ENCODE peak calls at places on chromosomes 5 and 9, in ten cellular contexts. One of them, this sample, is unnamed.
A peak's percentile ranks its signal among the peaks of the same experiment; 100 is the strongest.

GRCh38 chr9:36144322-36145206 is 8.0 kb downstream of the GLIPR2 start:
- DNase-seq in GM04504: no peak
- DNase-seq in hepatic stellate cell: no peak
- DNase-seq in GM19239: no peak
- DNase-seq in GM20000: peak; percentile 40
- DNase-seq in NCI-H510A treated with DMSO at 0.1 percent for 48 hours: peak; percentile 26
- DNase-seq in CD8-positive, alpha-beta T cell: no peak
- DNase-seq in iPS-NIHi11: no peak
- DNase-seq in astrocyte: no peak
- DNase-seq in ureter: no peak
- DNase-seq in this sample: no peak

GRCh38 chr9:107242073-107243063 is 40.7 kb upstream of the RAD23B start:
- DNase-seq in GM04504: no peak
- DNase-seq in hepatic stellate cell: no peak
- DNase-seq in GM19239: no peak
- DNase-seq in GM20000: no peak
- DNase-seq in NCI-H510A treated with DMSO at 0.1 percent for 48 hours: peak; percentile 31
- DNase-seq in CD8-positive, alpha-beta T cell: no peak
- DNase-seq in iPS-NIHi11: no peak
- DNase-seq in astrocyte: peak; percentile 36
- DNase-seq in ureter: no peak
- DNase-seq in this sample: peak; percentile 10

GRCh38 chr5:4941957-4942830 is 197.9 kb upstream of the ADAMTS16 start:
- DNase-seq in GM04504: no peak
- DNase-seq in hepatic stellate cell: no peak
- DNase-seq in GM19239: peak; percentile 29
- DNase-seq in GM20000: peak; percentile 47
- DNase-seq in NCI-H510A treated with DMSO at 0.1 percent for 48 hours: no peak
- DNase-seq in CD8-positive, alpha-beta T cell: no peak
- DNase-seq in iPS-NIHi11: peak; percentile 91
- DNase-seq in astrocyte: no peak
- DNase-seq in ureter: no peak
- DNase-seq in this sample: no peak

GRCh38 chr9:70263421-70263820 is 4.6 kb downstream of the SMC5 start:
- DNase-seq in GM04504: no peak
- DNase-seq in hepatic stellate cell: peak; percentile 22
- DNase-seq in GM19239: no peak
- DNase-seq in GM20000: no peak
- DNase-seq in NCI-H510A treated with DMSO at 0.1 percent for 48 hours: no peak
- DNase-seq in CD8-positive, alpha-beta T cell: no peak
- DNase-seq in iPS-NIHi11: no peak
- DNase-seq in astrocyte: peak; percentile 73
- DNase-seq in ureter: no peak
- DNase-seq in this sample: peak; percentile 53

GRCh38 chr9:94911986-94912635 is 185.6 kb downstream of the AOPEP start:
- DNase-seq in GM04504: no peak
- DNase-seq in hepatic stellate cell: no peak
- DNase-seq in GM19239: no peak
- DNase-seq in GM20000: no peak
- DNase-seq in NCI-H510A treated with DMSO at 0.1 percent for 48 hours: no peak
- DNase-seq in CD8-positive, alpha-beta T cell: no peak
- DNase-seq in iPS-NIHi11: no peak
- DNase-seq in astrocyte: no peak
- DNase-seq in ureter: no peak
- DNase-seq in this sample: no peak

GRCh38 chr9:134811673-134812668 is 68.6 kb upstream of the FCN2 start:
- DNase-seq in GM04504: peak; percentile 92
- DNase-seq in hepatic stellate cell: peak; percentile 91
- DNase-seq in GM19239: no peak
- DNase-seq in GM20000: no peak
- DNase-seq in NCI-H510A treated with DMSO at 0.1 percent for 48 hours: no peak
- DNase-seq in CD8-positive, alpha-beta T cell: no peak
- DNase-seq in iPS-NIHi11: no peak
- DNase-seq in astrocyte: peak; percentile 94
- DNase-seq in ureter: no peak
- DNase-seq in this sample: peak; percentile 36

GRCh38 chr5:72557576-72558336 is 50.5 kb upstream of the ZNF366 start:
- DNase-seq in GM04504: no peak
- DNase-seq in hepatic stellate cell: no peak
- DNase-seq in GM19239: no peak
- DNase-seq in GM20000: no peak
- DNase-seq in NCI-H510A treated with DMSO at 0.1 percent for 48 hours: no peak
- DNase-seq in CD8-positive, alpha-beta T cell: no peak
- DNase-seq in iPS-NIHi11: no peak
- DNase-seq in astrocyte: no peak
- DNase-seq in ureter: no peak
- DNase-seq in this sample: no peak

GRCh38 chr5:1737790-1738405 is 61.7 kb downstream of the MRPL36 start:
- DNase-seq in GM04504: no peak
- DNase-seq in hepatic stellate cell: peak; percentile 47
- DNase-seq in GM19239: peak; percentile 56
- DNase-seq in GM20000: peak; percentile 80
- DNase-seq in NCI-H510A treated with DMSO at 0.1 percent for 48 hours: no peak
- DNase-seq in CD8-positive, alpha-beta T cell: peak; percentile 43
- DNase-seq in iPS-NIHi11: peak; percentile 72
- DNase-seq in astrocyte: no peak
- DNase-seq in ureter: peak; percentile 28
- DNase-seq in this sample: peak; percentile 17

GRCh38 chr5:137858954-137859353 is 8.7 kb upstream of the MYOT start:
- DNase-seq in GM04504: no peak
- DNase-seq in hepatic stellate cell: no peak
- DNase-seq in GM19239: no peak
- DNase-seq in GM20000: no peak
- DNase-seq in NCI-H510A treated with DMSO at 0.1 percent for 48 hours: no peak
- DNase-seq in CD8-positive, alpha-beta T cell: no peak
- DNase-seq in iPS-NIHi11: no peak
- DNase-seq in astrocyte: no peak
- DNase-seq in ureter: no peak
- DNase-seq in this sample: no peak

GRCh38 chr5:9176641-9177040 is 369.2 kb downstream of the SEMA5A start:
- DNase-seq in GM04504: no peak
- DNase-seq in hepatic stellate cell: peak; percentile 36
- DNase-seq in GM19239: no peak
- DNase-seq in GM20000: no peak
- DNase-seq in NCI-H510A treated with DMSO at 0.1 percent for 48 hours: no peak
- DNase-seq in CD8-positive, alpha-beta T cell: no peak
- DNase-seq in iPS-NIHi11: no peak
- DNase-seq in astrocyte: no peak
- DNase-seq in ureter: no peak
- DNase-seq in this sample: no peak

GRCh38 chr5:116440329-116440895 is 134.2 kb downstream of the SEMA6A start:
- DNase-seq in GM04504: no peak
- DNase-seq in hepatic stellate cell: no peak
- DNase-seq in GM19239: no peak
- DNase-seq in GM20000: no peak
- DNase-seq in NCI-H510A treated with DMSO at 0.1 percent for 48 hours: no peak
- DNase-seq in CD8-positive, alpha-beta T cell: no peak
- DNase-seq in iPS-NIHi11: no peak
- DNase-seq in astrocyte: no peak
- DNase-seq in ureter: no peak
- DNase-seq in this sample: no peak

GRCh38 chr9:126989847-126990821 is 75.6 kb downstream of the RALGPS1 start:
- DNase-seq in GM04504: no peak
- DNase-seq in hepatic stellate cell: no peak
- DNase-seq in GM19239: no peak
- DNase-seq in GM20000: no peak
- DNase-seq in NCI-H510A treated with DMSO at 0.1 percent for 48 hours: no peak
- DNase-seq in CD8-positive, alpha-beta T cell: no peak
- DNase-seq in iPS-NIHi11: peak; percentile 38
- DNase-seq in astrocyte: no peak
- DNase-seq in ureter: peak; percentile 66
- DNase-seq in this sample: no peak

GRCh38 chr5:92022414-92022813 is 639.3 kb upstream of the ARRDC3 start:
- DNase-seq in GM04504: no peak
- DNase-seq in hepatic stellate cell: no peak
- DNase-seq in GM19239: no peak
- DNase-seq in GM20000: no peak
- DNase-seq in NCI-H510A treated with DMSO at 0.1 percent for 48 hours: no peak
- DNase-seq in CD8-positive, alpha-beta T cell: no peak
- DNase-seq in iPS-NIHi11: no peak
- DNase-seq in astrocyte: no peak
- DNase-seq in ureter: no peak
- DNase-seq in this sample: no peak

GRCh38 chr5:93741136-93741811 is at the start of gene POU5F2:
- DNase-seq in GM04504: no peak
- DNase-seq in hepatic stellate cell: no peak
- DNase-seq in GM19239: no peak
- DNase-seq in GM20000: no peak
- DNase-seq in NCI-H510A treated with DMSO at 0.1 percent for 48 hours: no peak
- DNase-seq in CD8-positive, alpha-beta T cell: no peak
- DNase-seq in iPS-NIHi11: peak; percentile 54
- DNase-seq in astrocyte: no peak
- DNase-seq in ureter: no peak
- DNase-seq in this sample: no peak

GRCh38 chr9:16705121-16705604 is 165.3 kb downstream of the BNC2 start:
- DNase-seq in GM04504: peak; percentile 94
- DNase-seq in hepatic stellate cell: peak; percentile 81
- DNase-seq in GM19239: no peak
- DNase-seq in GM20000: no peak
- DNase-seq in NCI-H510A treated with DMSO at 0.1 percent for 48 hours: no peak
- DNase-seq in CD8-positive, alpha-beta T cell: no peak
- DNase-seq in iPS-NIHi11: peak; percentile 78
- DNase-seq in astrocyte: peak; percentile 99
- DNase-seq in ureter: peak; percentile 83
- DNase-seq in this sample: peak; percentile 89

GRCh38 chr9:95027914-95028854 is 289.3 kb downstream of the FANCC start:
- DNase-seq in GM04504: no peak
- DNase-seq in hepatic stellate cell: no peak
- DNase-seq in GM19239: no peak
- DNase-seq in GM20000: no peak
- DNase-seq in NCI-H510A treated with DMSO at 0.1 percent for 48 hours: peak; percentile 81
- DNase-seq in CD8-positive, alpha-beta T cell: no peak
- DNase-seq in iPS-NIHi11: no peak
- DNase-seq in astrocyte: no peak
- DNase-seq in ureter: no peak
- DNase-seq in this sample: no peak

GRCh38 chr5:157955541-157956172 is 96.7 kb upstream of the CLINT1 start:
- DNase-seq in GM04504: no peak
- DNase-seq in hepatic stellate cell: no peak
- DNase-seq in GM19239: no peak
- DNase-seq in GM20000: no peak
- DNase-seq in NCI-H510A treated with DMSO at 0.1 percent for 48 hours: no peak
- DNase-seq in CD8-positive, alpha-beta T cell: no peak
- DNase-seq in iPS-NIHi11: no peak
- DNase-seq in astrocyte: no peak
- DNase-seq in ureter: no peak
- DNase-seq in this sample: no peak

GRCh38 chr5:14450055-14450524 is 131.5 kb upstream of the OTULINL start:
- DNase-seq in GM04504: peak; percentile 90
- DNase-seq in hepatic stellate cell: no peak
- DNase-seq in GM19239: no peak
- DNase-seq in GM20000: no peak
- DNase-seq in NCI-H510A treated with DMSO at 0.1 percent for 48 hours: no peak
- DNase-seq in CD8-positive, alpha-beta T cell: no peak
- DNase-seq in iPS-NIHi11: no peak
- DNase-seq in astrocyte: peak; percentile 97
- DNase-seq in ureter: no peak
- DNase-seq in this sample: peak; percentile 99

GRCh38 chr5:127280494-127281220 is 9.9 kb upstream of the MEGF10 start:
- DNase-seq in GM04504: no peak
- DNase-seq in hepatic stellate cell: no peak
- DNase-seq in GM19239: no peak
- DNase-seq in GM20000: no peak
- DNase-seq in NCI-H510A treated with DMSO at 0.1 percent for 48 hours: peak; percentile 54
- DNase-seq in CD8-positive, alpha-beta T cell: no peak
- DNase-seq in iPS-NIHi11: peak; percentile 47
- DNase-seq in astrocyte: no peak
- DNase-seq in ureter: no peak
- DNase-seq in this sample: no peak

GRCh38 chr9:6383551-6384225 is 29.3 kb upstream of the UHRF2 start:
- DNase-seq in GM04504: peak; percentile 21
- DNase-seq in hepatic stellate cell: peak; percentile 17
- DNase-seq in GM19239: no peak
- DNase-seq in GM20000: no peak
- DNase-seq in NCI-H510A treated with DMSO at 0.1 percent for 48 hours: no peak
- DNase-seq in CD8-positive, alpha-beta T cell: no peak
- DNase-seq in iPS-NIHi11: no peak
- DNase-seq in astrocyte: peak; percentile 56
- DNase-seq in ureter: no peak
- DNase-seq in this sample: peak; percentile 69

GRCh38 chr9:111282940-111283339 is 47.1 kb downstream of the OR2K2 start:
- DNase-seq in GM04504: peak; percentile 7
- DNase-seq in hepatic stellate cell: no peak
- DNase-seq in GM19239: no peak
- DNase-seq in GM20000: no peak
- DNase-seq in NCI-H510A treated with DMSO at 0.1 percent for 48 hours: no peak
- DNase-seq in CD8-positive, alpha-beta T cell: no peak
- DNase-seq in iPS-NIHi11: no peak
- DNase-seq in astrocyte: no peak
- DNase-seq in ureter: no peak
- DNase-seq in this sample: no peak

GRCh38 chr5:124461857-124462423 is 284.5 kb downstream of the ZNF608 start:
- DNase-seq in GM04504: no peak
- DNase-seq in hepatic stellate cell: no peak
- DNase-seq in GM19239: no peak
- DNase-seq in GM20000: no peak
- DNase-seq in NCI-H510A treated with DMSO at 0.1 percent for 48 hours: peak; percentile 23
- DNase-seq in CD8-positive, alpha-beta T cell: no peak
- DNase-seq in iPS-NIHi11: no peak
- DNase-seq in astrocyte: no peak
- DNase-seq in ureter: no peak
- DNase-seq in this sample: no peak

GRCh38 chr5:83942155-83942554 is 221.5 kb upstream of the HAPLN1 start:
- DNase-seq in GM04504: no peak
- DNase-seq in hepatic stellate cell: no peak
- DNase-seq in GM19239: no peak
- DNase-seq in GM20000: no peak
- DNase-seq in NCI-H510A treated with DMSO at 0.1 percent for 48 hours: no peak
- DNase-seq in CD8-positive, alpha-beta T cell: no peak
- DNase-seq in iPS-NIHi11: no peak
- DNase-seq in astrocyte: no peak
- DNase-seq in ureter: no peak
- DNase-seq in this sample: no peak

GRCh38 chr5:52469835-52470234 is 317.9 kb upstream of the ITGA1 start:
- DNase-seq in GM04504: no peak
- DNase-seq in hepatic stellate cell: no peak
- DNase-seq in GM19239: no peak
- DNase-seq in GM20000: no peak
- DNase-seq in NCI-H510A treated with DMSO at 0.1 percent for 48 hours: no peak
- DNase-seq in CD8-positive, alpha-beta T cell: no peak
- DNase-seq in iPS-NIHi11: no peak
- DNase-seq in astrocyte: no peak
- DNase-seq in ureter: no peak
- DNase-seq in this sample: no peak

GRCh38 chr9:92170848-92171247 is 55.6 kb upstream of the SPTLC1 start:
- DNase-seq in GM04504: no peak
- DNase-seq in hepatic stellate cell: no peak
- DNase-seq in GM19239: no peak
- DNase-seq in GM20000: no peak
- DNase-seq in NCI-H510A treated with DMSO at 0.1 percent for 48 hours: no peak
- DNase-seq in CD8-positive, alpha-beta T cell: no peak
- DNase-seq in iPS-NIHi11: no peak
- DNase-seq in astrocyte: no peak
- DNase-seq in ureter: no peak
- DNase-seq in this sample: no peak

GRCh38 chr9:81146684-81147337 is 542.5 kb downstream of the TLE1 start:
- DNase-seq in GM04504: no peak
- DNase-seq in hepatic stellate cell: peak; percentile 47
- DNase-seq in GM19239: no peak
- DNase-seq in GM20000: no peak
- DNase-seq in NCI-H510A treated with DMSO at 0.1 percent for 48 hours: peak; percentile 84
- DNase-seq in CD8-positive, alpha-beta T cell: no peak
- DNase-seq in iPS-NIHi11: no peak
- DNase-seq in astrocyte: peak; percentile 75
- DNase-seq in ureter: no peak
- DNase-seq in this sample: peak; percentile 58

GRCh38 chr9:96014078-96014477 is 138.6 kb downstream of the ERCC6L2 start:
- DNase-seq in GM04504: no peak
- DNase-seq in hepatic stellate cell: no peak
- DNase-seq in GM19239: no peak
- DNase-seq in GM20000: no peak
- DNase-seq in NCI-H510A treated with DMSO at 0.1 percent for 48 hours: no peak
- DNase-seq in CD8-positive, alpha-beta T cell: peak; percentile 61
- DNase-seq in iPS-NIHi11: no peak
- DNase-seq in astrocyte: no peak
- DNase-seq in ureter: no peak
- DNase-seq in this sample: no peak

GRCh38 chr5:11468334-11469039 is 435.8 kb downstream of the CTNND2 start:
- DNase-seq in GM04504: no peak
- DNase-seq in hepatic stellate cell: no peak
- DNase-seq in GM19239: no peak
- DNase-seq in GM20000: no peak
- DNase-seq in NCI-H510A treated with DMSO at 0.1 percent for 48 hours: no peak
- DNase-seq in CD8-positive, alpha-beta T cell: no peak
- DNase-seq in iPS-NIHi11: no peak
- DNase-seq in astrocyte: peak; percentile 77
- DNase-seq in ureter: no peak
- DNase-seq in this sample: no peak